ENCODE peak calls at places on chromosomes 16 and 17, in seven cellular contexts. H is neural progenitor cell, L is esophagus squamous epithelium, C is RWPE2, V is GM23248, Z is heart left ventricle, Q is uterus. S is an unnamed sample.

GRCh38 chr17:28908640-28909098 is 5.8 kb upstream of the DHRS13 start:
- DNase-seq in H (no peak), L (no peak), C (no peak), V (peak; percentile 83), Z (no peak), Q (peak; percentile 76), S (no peak)

GRCh38 chr16:27312580-27313421 is 973 bp upstream of the IL4R start:
- DNase-seq in H (no peak), L (no peak), C (no peak), V (no peak), Z (no peak), Q (no peak), S (no peak)

GRCh38 chr17:80694992-80695912 is 150.6 kb downstream of the RPTOR start:
- DNase-seq in H (no peak), L (no peak), C (no peak), V (no peak), Z (no peak), Q (no peak), S (no peak)

GRCh38 chr17:64786337-64786736 is 124.2 kb upstream of the SMURF2 start:
- DNase-seq in H (no peak), L (no peak), C (no peak), V (no peak), Z (no peak), Q (no peak), S (no peak)

GRCh38 chr16:1790261-1790610 is 3.3 kb downstream of the IGFALS start:
- DNase-seq in H (no peak), L (no peak), C (no peak), V (no peak), Z (no peak), Q (no peak), S (no peak)

GRCh38 chr17:60743812-60744211 is 66.2 kb downstream of the BCAS3 start:
- DNase-seq in H (no peak), L (no peak), C (no peak), V (peak; percentile 57), Z (no peak), Q (no peak), S (no peak)

GRCh38 chr16:66204761-66205160 is 161.7 kb upstream of the CDH5 start:
- DNase-seq in H (no peak), L (no peak), C (no peak), V (peak; percentile 64), Z (no peak), Q (no peak), S (no peak)

GRCh38 chr17:77282524-77283515 is 142.1 kb downstream of the SEC14L1 start:
- DNase-seq in H (peak; percentile 46), L (no peak), C (no peak), V (peak; percentile 22), Z (no peak), Q (no peak), S (no peak)

GRCh38 chr16:67814567-67814966 is 7.9 kb downstream of the TSNAXIP1 start:
- DNase-seq in H (no peak), L (no peak), C (no peak), V (no peak), Z (peak; percentile 31), Q (no peak), S (no peak)

GRCh38 chr16:4415538-4416199 is 727 bp downstream of the CORO7 start:
- DNase-seq in H (peak; percentile 46), L (no peak), C (no peak), V (peak; percentile 62), Z (peak; percentile 80), Q (no peak), S (peak; percentile 39)

GRCh38 chr16:31508706-31509523 is 724 bp upstream of the RUSF1 start:
- DNase-seq in H (no peak), L (no peak), C (no peak), V (peak; percentile 66), Z (no peak), Q (no peak), S (no peak)

GRCh38 chr16:56436258-56436657 is 10.9 kb upstream of the AMFR start:
- DNase-seq in H (no peak), L (no peak), C (no peak), V (no peak), Z (no peak), Q (no peak), S (no peak)

GRCh38 chr17:32648450-32648849 is 161.7 kb downstream of the CDK5R1 start:
- DNase-seq in H (no peak), L (no peak), C (no peak), V (no peak), Z (no peak), Q (no peak), S (no peak)

GRCh38 chr17:59101178-59101577 is 5.5 kb downstream of the TRIM37 start:
- DNase-seq in H (no peak), L (no peak), C (no peak), V (no peak), Z (no peak), Q (no peak), S (no peak)

GRCh38 chr17:81408049-81408448 is 12.8 kb downstream of the BAHCC1 start:
- DNase-seq in H (no peak), L (no peak), C (no peak), V (no peak), Z (no peak), Q (no peak), S (no peak)

GRCh38 chr17:62649570-62649969 is 22.1 kb downstream of the MRC2 start:
- DNase-seq in H (no peak), L (no peak), C (no peak), V (peak; percentile 33), Z (no peak), Q (no peak), S (no peak)

GRCh38 chr17:48254896-48255295 is 147.3 kb downstream of the SNX11 start:
- DNase-seq in H (no peak), L (no peak), C (no peak), V (peak; percentile 40), Z (no peak), Q (no peak), S (no peak)

GRCh38 chr17:14396542-14396941 is 95.7 kb downstream of the HS3ST3B1 start:
- DNase-seq in H (peak; percentile 43), L (no peak), C (no peak), V (peak; percentile 80), Z (no peak), Q (no peak), S (no peak)

GRCh38 chr17:14393723-14394122 is 92.8 kb downstream of the HS3ST3B1 start:
- DNase-seq in H (no peak), L (no peak), C (no peak), V (no peak), Z (no peak), Q (no peak), S (no peak)

GRCh38 chr17:14395255-14395654 is 94.4 kb downstream of the HS3ST3B1 start:
- DNase-seq in H (no peak), L (no peak), C (no peak), V (no peak), Z (no peak), Q (no peak), S (no peak)

GRCh38 chr17:14398766-14399165 is 97.9 kb downstream of the HS3ST3B1 start:
- DNase-seq in H (no peak), L (no peak), C (no peak), V (no peak), Z (no peak), Q (no peak), S (no peak)
- H3K27ac ChIP-seq in H (no peak overlapping the region), L (no peak overlapping the region), C (no peak overlapping the region), V (no peak overlapping the region), Z (no peak overlapping the region), Q (no peak overlapping the region), S (no peak overlapping the region)

DNA sequence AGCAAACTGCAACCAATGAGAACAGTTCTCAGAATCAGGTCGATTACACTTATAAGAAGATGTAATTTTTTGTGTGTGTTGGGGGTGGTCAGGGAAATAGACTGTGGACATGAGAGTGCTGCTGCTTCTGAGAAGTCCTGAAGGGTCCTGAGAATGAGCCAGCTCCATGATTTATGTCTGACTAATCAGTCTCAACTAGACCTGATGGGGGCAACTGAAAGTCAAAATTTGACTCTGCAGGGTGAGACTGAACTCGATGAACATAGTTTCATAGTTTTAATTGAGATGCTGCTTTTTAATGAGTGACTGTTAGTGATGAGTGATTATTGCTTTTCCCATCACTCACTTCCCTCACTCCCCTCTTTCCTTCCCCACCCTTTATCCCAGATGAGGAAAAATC is 37.3 kb downstream of the SMARCE1 start:
- DNase-seq in H (no peak), L (no peak), C (no peak), V (no peak), Z (no peak), Q (no peak), S (no peak)
- H3K27ac ChIP-seq in H (no peak overlapping the region), L (no peak overlapping the region), C (no peak overlapping the region), V (no peak overlapping the region), Z (no peak overlapping the region), Q (no peak overlapping the region), S (no peak overlapping the region)

DNA sequence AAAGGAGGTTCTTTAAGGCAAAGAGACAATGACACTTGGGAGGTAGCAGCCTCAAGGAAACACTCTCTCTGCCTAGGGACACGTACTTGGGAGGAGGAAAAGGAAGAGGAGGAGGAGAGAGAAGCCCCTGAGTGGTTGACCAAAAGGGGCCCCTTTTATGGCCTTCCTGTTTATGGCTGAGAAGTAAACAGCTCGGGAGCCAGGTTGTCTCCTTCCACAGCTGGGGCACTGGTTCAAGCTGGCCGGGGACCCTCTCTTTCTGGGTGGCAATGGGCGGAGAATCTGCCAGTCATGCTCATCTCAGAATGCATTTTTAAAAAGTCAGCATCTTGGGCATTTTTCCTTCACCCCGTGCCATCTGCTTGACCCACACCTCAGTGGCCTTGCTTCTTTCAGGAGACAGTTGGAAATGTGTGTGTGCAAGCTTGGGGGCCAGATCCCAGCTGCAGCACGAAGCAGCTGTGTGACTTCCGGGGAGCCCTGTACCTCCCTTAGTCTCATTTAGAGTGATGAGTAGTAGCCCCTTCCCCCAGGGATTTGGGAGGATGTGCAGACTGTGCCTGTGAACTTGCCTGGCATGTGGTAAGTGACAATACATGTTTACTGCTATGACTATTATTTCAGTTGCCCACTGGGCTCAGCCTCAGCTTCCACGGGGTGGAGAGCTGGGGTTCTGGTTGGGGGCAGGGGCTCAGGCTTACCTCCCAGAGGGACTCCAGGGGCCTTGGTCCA is 33.8 kb upstream of the SALL1 start:
- DNase-seq in H (peak; percentile 27), L (no peak), C (no peak), V (no peak), Z (no peak), Q (no peak), S (no peak)
- H3K27ac ChIP-seq in H (no peak overlapping the region), L (no peak overlapping the region), C (no peak overlapping the region), V (no peak overlapping the region), Z (no peak overlapping the region), Q (no peak overlapping the region), S (no peak overlapping the region)

GRCh38 chr17:73883175-73883574 is 238.9 kb upstream of the SDK2 start:
- DNase-seq in H (no peak), L (no peak), C (no peak), V (no peak), Z (no peak), Q (no peak), S (no peak)

GRCh38 chr17:73887739-73888138 is 243.5 kb upstream of the SDK2 start:
- DNase-seq in H (no peak), L (no peak), C (no peak), V (no peak), Z (no peak), Q (no peak), S (no peak)

GRCh38 chr17:73891001-73891400 is 246.8 kb upstream of the SDK2 start:
- DNase-seq in H (no peak), L (no peak), C (no peak), V (no peak), Z (no peak), Q (no peak), S (no peak)

DNA sequence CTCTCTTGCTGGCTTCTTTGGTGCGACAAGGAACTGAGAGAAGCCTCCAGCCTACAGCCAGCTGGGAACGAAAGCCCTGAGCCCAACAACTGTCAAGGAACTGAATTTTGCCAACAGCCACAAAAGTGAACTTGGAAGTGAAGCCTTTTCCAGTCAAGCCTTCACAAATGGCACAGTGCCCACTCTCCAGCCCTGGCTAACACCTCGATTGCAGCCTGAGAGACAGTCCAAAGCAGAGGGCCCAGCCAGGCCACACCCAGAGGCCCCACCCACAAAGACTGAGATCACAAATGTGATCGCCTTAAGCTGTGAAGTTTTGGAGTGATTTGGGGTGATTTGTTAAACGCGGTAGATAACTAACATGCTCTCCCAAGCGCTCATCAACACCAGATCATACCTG is 244.6 kb upstream of the SDK2 start:
- DNase-seq in H (no peak), L (no peak), C (no peak), V (no peak), Z (no peak), Q (no peak), S (no peak)
- H3K27ac ChIP-seq in H (no peak overlapping the region), L (no peak overlapping the region), C (no peak overlapping the region), V (no peak overlapping the region), Z (no peak overlapping the region), Q (no peak overlapping the region), S (no peak overlapping the region)

S was measured in substantia nigra.